ENCODE peak calls at places on chromosomes 7 and 10, in seven cellular contexts. G, H, Q, M, W, V and F are unnamed samples.

GRCh38 chr10:17504547-17505245 is 50.3 kb upstream of the ST8SIA6 start:
- DNase-seq in G (no peak), H (peak; percentile 55), Q (no peak), M (no peak), W (no peak), V (peak; percentile 60), F (no peak)

GRCh38 chr7:158495780-158496179 is 91.8 kb downstream of the PTPRN2 start:
- DNase-seq in G (no peak), H (peak; percentile 11), Q (no peak), M (no peak), W (no peak), V (no peak), F (peak; percentile 4)

GRCh38 chr7:140284062-140284461 is 107.3 kb upstream of the KDM7A start:
- DNase-seq in G (no peak), H (no peak), Q (no peak), M (no peak), W (no peak), V (no peak), F (no peak)

GRCh38 chr10:70343712-70344111 is 38.7 kb downstream of the LRRC20 start:
- DNase-seq in G (no peak), H (no peak), Q (peak; percentile 45), M (no peak), W (no peak), V (no peak), F (no peak)

GRCh38 chr10:46327685-46328084 is 40.9 kb downstream of the ANTXRL start:
- DNase-seq in G (no peak), H (no peak), Q (no peak), M (no peak), W (no peak), V (no peak), F (no peak)

GRCh38 chr7:5827755-5828154 is 46.3 kb upstream of the RNF216 start:
- DNase-seq in G (no peak), H (peak; percentile 7), Q (no peak), M (peak; percentile 54), W (no peak), V (peak; percentile 8), F (peak; percentile 31)

GRCh38 chr7:81803267-81803666 is 33.4 kb upstream of the HGF start:
- DNase-seq in G (no peak), H (no peak), Q (no peak), M (no peak), W (no peak), V (no peak), F (no peak)

GRCh38 chr7:55871932-55872485 is 9.5 kb upstream of the SEPTIN14 start:
- DNase-seq in G (no peak), H (no peak), Q (no peak), M (no peak), W (no peak), V (no peak), F (no peak)

GRCh38 chr10:56286096-56286495 is 75.0 kb downstream of the ZWINT start:
- DNase-seq in G (no peak), H (no peak), Q (no peak), M (no peak), W (no peak), V (no peak), F (peak; percentile 57)

GRCh38 chr10:17479822-17480221 is 25.4 kb upstream of the ST8SIA6 start:
- DNase-seq in G (no peak), H (no peak), Q (no peak), M (no peak), W (no peak), V (no peak), F (no peak)

GRCh38 chr10:78997635-78998618 is 70.8 kb upstream of the ZMIZ1 start:
- DNase-seq in G (no peak), H (peak; percentile 35), Q (no peak), M (no peak), W (no peak), V (no peak), F (peak; percentile 39)

GRCh38 chr7:3007696-3008095 is 36.0 kb downstream of the CARD11 start:
- DNase-seq in G (no peak), H (no peak), Q (no peak), M (no peak), W (no peak), V (no peak), F (no peak)

GRCh38 chr10:60282771-60283353 is 106.8 kb downstream of the ANK3 start:
- DNase-seq in G (no peak), H (peak; percentile 38), Q (no peak), M (no peak), W (no peak), V (peak; percentile 65), F (peak; percentile 72)

GRCh38 chr7:38863609-38864291 is 45.2 kb downstream of the VPS41 start:
- DNase-seq in G (no peak), H (no peak), Q (no peak), M (no peak), W (no peak), V (no peak), F (peak; percentile 92)

GRCh38 chr7:34756691-34757090 is 98.7 kb downstream of the NPSR1 start:
- DNase-seq in G (no peak), H (no peak), Q (no peak), M (no peak), W (no peak), V (no peak), F (no peak)

GRCh38 chr7:112938895-112939588 is 147.6 kb downstream of the GPR85 start:
- DNase-seq in G (no peak), H (peak; percentile 45), Q (peak; percentile 36), M (peak; percentile 32), W (peak; percentile 67), V (peak; percentile 34), F (peak; percentile 21)

DNA sequence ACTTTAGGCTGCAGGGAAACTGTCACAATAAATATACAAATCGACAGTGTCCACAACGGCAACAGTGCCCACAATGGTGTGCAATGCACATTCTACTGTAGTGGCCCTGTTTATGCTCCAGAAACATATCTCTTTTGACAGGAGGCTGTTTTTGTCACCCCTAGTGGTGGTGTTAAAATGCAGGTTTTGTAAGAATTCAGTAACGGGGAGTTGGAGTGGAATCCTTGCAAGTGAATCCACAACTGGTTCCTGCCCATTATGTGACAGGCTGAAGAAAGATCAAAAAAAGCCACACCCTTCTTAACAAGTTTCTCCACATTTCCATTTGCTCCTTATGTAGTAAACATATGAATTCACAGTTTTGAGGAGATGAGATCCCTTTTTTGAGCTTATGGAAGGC is 58.5 kb downstream of the BEND7 start:
- DNase-seq in G (no peak), H (peak; percentile 4), Q (no peak), M (no peak), W (no peak), V (no peak), F (peak; percentile 15)
- TF ChIP-seq CTCF in G (no peak), H (no peak), Q (no peak), M (no peak), W (no peak), V (peak; percentile 14), F (peak; percentile 10)

DNA sequence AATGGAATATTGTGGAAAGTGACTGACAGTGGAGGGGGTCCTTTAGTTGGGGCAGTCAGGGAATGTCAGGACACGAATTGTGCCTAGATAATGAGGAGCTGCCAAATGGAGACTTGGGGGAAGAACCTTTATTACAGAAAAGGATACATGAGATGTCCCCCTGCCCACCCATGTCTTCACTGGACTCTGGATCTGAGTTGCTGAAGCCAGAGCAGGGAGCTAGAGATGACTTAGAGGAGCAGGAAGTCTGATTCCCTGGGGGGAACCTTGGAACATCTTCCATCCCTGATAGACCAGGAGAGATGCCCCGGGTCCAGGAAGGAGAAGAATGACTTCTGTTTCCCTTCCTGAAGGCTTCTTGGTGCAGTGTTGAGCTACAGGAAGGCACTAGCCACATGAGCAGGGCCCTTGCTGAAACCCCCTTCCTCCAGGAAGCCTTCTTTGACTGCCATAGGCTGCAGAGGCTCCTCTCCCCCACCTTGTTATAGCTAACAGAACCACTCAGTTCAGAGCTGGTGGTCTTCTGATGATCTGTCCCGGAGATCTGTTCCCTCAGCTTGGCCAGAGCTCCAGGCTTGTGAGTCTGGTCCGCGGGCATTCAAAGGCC is 747 bp upstream of the NEURL1 start:
- DNase-seq in G (no peak), H (no peak), Q (no peak), M (no peak), W (no peak), V (no peak), F (no peak)
- H3K4me3 ChIP-seq in G (no peak overlapping the region), H (peak overlapping the region; percentile 56), Q (no peak overlapping the region), M (peak overlapping the region; percentile 37), W (no peak overlapping the region), V (no peak overlapping the region), F (no peak overlapping the region)

DNA sequence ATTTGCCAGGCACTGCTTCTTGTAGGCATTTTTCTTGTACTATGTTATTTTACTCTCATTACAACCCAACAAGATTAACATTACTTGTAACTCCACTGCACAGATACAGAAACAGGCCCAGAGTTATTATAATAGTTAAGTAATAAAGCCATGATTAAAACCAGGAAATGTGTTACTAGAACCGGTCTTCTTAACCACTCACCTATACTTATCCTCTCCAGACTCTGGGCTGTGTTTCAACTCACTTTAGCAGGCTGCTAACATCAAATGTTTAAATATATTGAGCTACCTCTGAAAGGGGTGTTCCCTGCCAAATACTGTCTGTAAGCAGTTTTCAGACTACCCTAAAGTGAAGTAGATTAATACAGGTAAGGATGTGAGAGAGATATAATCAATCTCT is 1227.8 kb downstream of the SORCS3 start:
- DNase-seq in G (no peak), H (no peak), Q (no peak), M (no peak), W (no peak), V (no peak), F (no peak)
- TF ChIP-seq CTCF in G (no peak), H (no peak), Q (no peak), M (no peak), W (no peak), V (no peak), F (no peak)

DNA sequence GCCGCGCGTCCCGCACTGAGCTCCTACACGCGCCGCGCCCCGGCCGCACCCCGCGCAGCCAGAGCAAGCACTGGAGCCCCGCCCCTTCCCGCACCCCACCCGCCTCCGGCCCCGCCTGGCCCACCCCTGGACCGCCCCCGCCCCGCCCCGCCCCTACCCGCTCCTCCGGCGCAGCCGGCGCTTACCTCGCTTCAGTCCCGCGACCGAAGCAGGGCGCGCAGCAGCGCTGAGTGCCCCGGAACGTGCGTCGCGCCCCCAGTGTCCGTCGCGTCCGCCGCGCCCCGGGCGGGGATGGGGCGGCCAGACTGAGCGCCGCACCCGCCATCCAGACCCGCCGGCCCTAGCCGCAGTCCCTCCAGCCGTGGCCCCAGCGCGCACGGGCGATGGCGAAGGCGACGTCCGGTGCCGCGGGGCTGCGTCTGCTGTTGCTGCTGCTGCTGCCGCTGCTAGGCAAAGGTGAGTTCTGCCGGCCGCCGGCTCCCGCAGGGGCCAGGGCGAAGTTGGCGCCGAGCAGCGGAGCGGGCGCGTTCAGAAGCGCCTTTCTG is at the start of gene RET:
- DNase-seq in G (no peak), H (no peak), Q (peak; percentile 56), M (no peak), W (no peak), V (no peak), F (peak; percentile 53)
- H3K4me3 ChIP-seq in G (peak within 1 kb of the TSS; percentile 62), H (peak within 1 kb of the TSS; percentile 32), Q (peak within 1 kb of the TSS; percentile 26), M (no peak within 1 kb of the TSS), W (peak within 1 kb of the TSS; percentile 35), V (no peak within 1 kb of the TSS), F (peak within 1 kb of the TSS; percentile 8)

DNA sequence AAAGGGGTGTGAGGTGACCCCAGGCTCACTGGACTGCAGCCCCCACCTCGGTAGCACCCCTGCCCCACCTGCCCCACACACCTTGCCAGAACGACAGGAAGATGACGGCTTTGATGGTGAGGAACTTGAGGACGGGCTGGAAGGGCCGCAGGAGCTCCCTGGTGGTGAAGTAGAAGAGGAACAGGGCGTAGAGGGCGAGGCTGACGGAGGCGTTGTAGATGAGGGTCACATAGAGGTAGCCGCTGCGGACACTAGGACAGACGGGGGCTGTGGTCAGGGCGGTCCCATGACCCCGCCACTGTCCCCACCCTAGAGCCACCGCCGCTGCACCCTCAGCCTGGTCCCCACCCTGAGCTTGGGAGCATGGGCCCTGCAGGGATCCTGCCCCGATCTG is 7.6 kb downstream of the TMEM184A start:
- DNase-seq in G (no peak), H (no peak), Q (no peak), M (no peak), W (no peak), V (no peak), F (no peak)
- TF ChIP-seq CTCF in G (no peak), H (no peak), Q (no peak), M (no peak), W (no peak), V (no peak), F (no peak)